ENCODE peak calls at places on chromosomes 16 and 17, in nine cellular contexts. H is upper lobe of right lung, Q is fibroblast of mammary gland, F is mammary epithelial cell, N is left ventricle myocardium inferior, E is tibial nerve, U is HFF-Myc, Y is fibroblast of the aortic adventitia, M is psoas muscle. B is an unnamed sample.

GRCh38 chr16:28872952-28873351 is 5.3 kb upstream of the ATP2A1 start:
- DNase-seq in H (no peak), Q (no peak), F (no peak), N (no peak), E (no peak), U (no peak), Y (no peak), M (no peak), B (no peak)

GRCh38 chr17:67974186-67974585 is 22.1 kb downstream of the C17orf58 start:
- DNase-seq in H (no peak), Q (no peak), F (no peak), N (no peak), E (no peak), U (no peak), Y (no peak), M (no peak), B (peak; percentile 60)

GRCh38 chr16:10039220-10040096 is 142.8 kb downstream of the GRIN2A start:
- DNase-seq in H (no peak), Q (peak; percentile 14), F (no peak), N (no peak), E (no peak), U (no peak), Y (peak; percentile 11), M (no peak), B (peak; percentile 1)

GRCh38 chr17:77503293-77503655 is 362.5 kb downstream of the SEC14L1 start:
- DNase-seq in H (peak; percentile 40), Q (no peak), F (no peak), N (no peak), E (no peak), U (no peak), Y (no peak), M (peak; percentile 24), B (no peak)

GRCh38 chr17:74528491-74529199 is 2.6 kb downstream of the CD300LB start:
- DNase-seq in H (no peak), Q (peak; percentile 6), F (no peak), N (no peak), E (peak; percentile 54), U (no peak), Y (no peak), M (peak; percentile 25), B (no peak)

GRCh38 chr17:4477286-4477791 is 21.3 kb upstream of the SPNS2 start:
- DNase-seq in H (no peak), Q (no peak), F (no peak), N (no peak), E (no peak), U (no peak), Y (no peak), M (no peak), B (no peak)

GRCh38 chr17:50262001-50262794 is 12.1 kb upstream of the TMEM92 start:
- DNase-seq in H (peak; percentile 63), Q (no peak), F (no peak), N (no peak), E (no peak), U (no peak), Y (no peak), M (no peak), B (no peak)

GRCh38 chr17:58305626-58306025 is 23.0 kb downstream of the TSPOAP1 start:
- DNase-seq in H (no peak), Q (no peak), F (no peak), N (no peak), E (no peak), U (no peak), Y (no peak), M (no peak), B (no peak)

GRCh38 chr16:71229344-71229743 is 1.2 kb downstream of the HYDIN start:
- DNase-seq in H (no peak), Q (no peak), F (no peak), N (no peak), E (no peak), U (no peak), Y (no peak), M (no peak), B (no peak)

GRCh38 chr17:64022631-64023063 is 2.2 kb upstream of the ICAM2 start:
- DNase-seq in H (no peak), Q (no peak), F (no peak), N (no peak), E (no peak), U (no peak), Y (no peak), M (no peak), B (no peak)

GRCh38 chr17:80874866-80875445 is 116.7 kb upstream of the CHMP6 start:
- DNase-seq in H (peak; percentile 21), Q (no peak), F (no peak), N (peak; percentile 12), E (no peak), U (no peak), Y (no peak), M (peak; percentile 12), B (no peak)

GRCh38 chr16:9603316-9603715 is 511.9 kb downstream of the HAPSTR1 start:
- DNase-seq in H (no peak), Q (no peak), F (no peak), N (no peak), E (no peak), U (no peak), Y (no peak), M (no peak), B (no peak)

GRCh38 chr16:66961065-66961744 is at the start of gene CES3:
- DNase-seq in H (peak; percentile 84), Q (peak; percentile 59), F (peak; percentile 41), N (peak; percentile 40), E (peak; percentile 21), U (peak; percentile 29), Y (peak; percentile 55), M (peak; percentile 72), B (peak; percentile 55)

GRCh38 chr16:56480776-56481467 is 29.6 kb downstream of the OGFOD1 start:
- DNase-seq in H (no peak), Q (peak; percentile 48), F (no peak), N (no peak), E (no peak), U (no peak), Y (no peak), M (peak; percentile 76), B (peak; percentile 62)

GRCh38 chr16:88005968-88006367 is 54.7 kb downstream of the BANP start:
- DNase-seq in H (no peak), Q (no peak), F (no peak), N (no peak), E (no peak), U (no peak), Y (no peak), M (peak; percentile 20), B (no peak)

GRCh38 chr17:32021618-32021955 is 14.4 kb downstream of the LRRC37B start:
- DNase-seq in H (no peak), Q (no peak), F (no peak), N (no peak), E (no peak), U (no peak), Y (no peak), M (no peak), B (no peak)
- TF ChIP-seq CTCF in H (no peak), Q (no peak), F (no peak), N (no peak), E (no peak), U (no peak), Y (no peak), M (no peak), B (no peak)

GRCh38 chr17:55720917-55721836 is 1.5 kb downstream of the TMEM100 start:
- DNase-seq in H (no peak), Q (no peak), F (no peak), N (no peak), E (no peak), U (no peak), Y (no peak), M (no peak), B (peak; percentile 52)

GRCh38 chr17:55722016-55722706 is 503 bp downstream of the TMEM100 start:
- DNase-seq in H (no peak), Q (peak; percentile 35), F (no peak), N (no peak), E (no peak), U (no peak), Y (peak; percentile 10), M (no peak), B (no peak)

GRCh38 chr17:55722742-55723487 is at the start of gene TMEM100:
- DNase-seq in H (no peak), Q (peak; percentile 97), F (no peak), N (no peak), E (peak; percentile 57), U (peak; percentile 44), Y (peak; percentile 87), M (peak; percentile 42), B (peak; percentile 84)

GRCh38 chr17:55726440-55726839 is 3.8 kb upstream of the TMEM100 start:
- DNase-seq in H (no peak), Q (peak; percentile 100), F (peak; percentile 68), N (peak; percentile 52), E (peak; percentile 79), U (peak; percentile 99), Y (peak; percentile 100), M (peak; percentile 55), B (peak; percentile 58)

GRCh38 chr17:55723488-55723848 is 804 bp upstream of the TMEM100 start:
- DNase-seq in H (no peak), Q (no peak), F (no peak), N (no peak), E (no peak), U (no peak), Y (no peak), M (no peak), B (no peak)
- H3K4me3 ChIP-seq in H (peak overlapping the region; percentile 49), Q (no peak overlapping the region), F (no peak overlapping the region), N (peak overlapping the region; percentile 55), E (peak overlapping the region; percentile 22), U (no peak overlapping the region), Y (no peak overlapping the region), M (peak overlapping the region; percentile 65), B (peak overlapping the region; percentile 53)

DNA sequence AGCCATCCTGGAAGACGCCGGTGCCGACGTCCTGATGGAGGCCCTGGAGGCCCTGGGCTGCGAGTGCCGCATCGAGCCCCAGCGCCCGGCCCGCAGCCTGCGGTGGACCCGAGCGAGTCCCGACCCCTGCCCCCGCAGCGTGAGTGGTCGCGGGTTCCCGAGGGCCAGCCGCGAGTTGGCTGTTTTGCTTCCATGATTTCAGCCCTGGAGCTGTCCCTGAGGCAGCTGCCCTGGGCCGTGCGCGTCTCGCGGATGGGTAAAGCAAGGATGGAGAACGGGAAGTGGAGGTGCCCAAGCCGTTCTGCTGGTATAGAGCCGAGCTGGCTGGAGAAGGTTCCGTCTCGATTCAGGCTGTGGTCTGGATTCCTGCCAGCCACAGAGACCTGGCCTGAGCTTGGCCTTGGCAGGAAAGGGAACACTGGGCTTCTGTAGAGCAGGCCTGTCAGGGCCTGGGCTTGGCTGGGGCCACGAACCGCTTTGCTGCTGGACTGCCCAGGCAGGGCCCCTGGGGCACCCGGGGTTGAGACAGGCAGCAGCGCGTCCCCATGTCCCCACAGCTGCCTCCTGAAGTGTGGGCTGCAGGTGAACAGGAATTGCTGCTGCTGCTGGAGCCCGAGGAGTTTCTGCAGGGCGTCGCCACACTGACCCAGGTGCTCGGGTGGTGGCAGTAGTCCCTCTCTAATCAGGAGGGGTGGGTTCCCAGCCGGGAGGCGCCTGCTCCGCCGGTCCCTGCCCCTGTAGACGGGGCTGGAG is 945 bp upstream of the MRPS34 start:
- DNase-seq in H (no peak), Q (peak; percentile 42), F (peak; percentile 56), N (no peak), E (no peak), U (no peak), Y (peak; percentile 49), M (peak; percentile 68), B (peak; percentile 52)
- TF ChIP-seq CTCF in H (no peak), Q (no peak), F (no peak), N (no peak), E (no peak), U (no peak), Y (no peak), M (no peak), B (no peak)

DNA sequence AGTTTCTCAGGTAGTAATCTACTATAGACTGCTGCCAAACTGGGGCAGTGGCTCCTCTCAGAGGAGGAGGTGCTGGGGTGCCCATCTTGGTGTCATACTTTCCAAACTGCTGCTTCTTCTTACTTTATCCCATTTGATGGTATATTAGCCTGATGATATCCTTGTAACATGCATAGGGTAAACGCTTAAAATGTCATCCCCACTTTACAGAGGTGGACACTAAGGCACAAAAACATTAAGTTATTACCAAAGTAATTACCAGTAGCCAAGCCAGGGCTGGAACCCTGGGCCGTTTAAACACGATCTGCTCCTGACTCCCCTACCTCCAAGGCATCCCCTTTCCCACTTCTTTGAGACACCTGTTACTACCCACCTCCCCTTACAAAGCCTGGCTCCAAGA is 37.8 kb upstream of the CSNK2A2 start:
- DNase-seq in H (no peak), Q (no peak), F (no peak), N (no peak), E (no peak), U (no peak), Y (no peak), M (no peak), B (no peak)
- H3K4me3 ChIP-seq in H (no peak overlapping the region), Q (no peak overlapping the region), F (no peak overlapping the region), N (no peak overlapping the region), E (no peak overlapping the region), U (no peak overlapping the region), Y (no peak overlapping the region), M (no peak overlapping the region), B (no peak overlapping the region)